ENCODE peak calls at places on chromosome 16, in nine cellular contexts. F, K, P, X, B, G, Y, H and L are unnamed samples.

GRCh38 chr16:85536073-85536410 is 77.1 kb upstream of the GSE1 start:
- DNase-seq in F (no peak), K (no peak), P (no peak), X (no peak), B (peak; percentile 74), G (no peak), Y (peak; percentile 66), H (no peak), L (no peak)

GRCh38 chr16:70659546-70659945 is 13.2 kb downstream of the IL34 start:
- DNase-seq in F (no peak), K (no peak), P (no peak), X (no peak), B (no peak), G (no peak), Y (no peak), H (no peak), L (no peak)

GRCh38 chr16:89358030-89359005 is 132.0 kb downstream of the ANKRD11 start:
- DNase-seq in F (no peak), K (no peak), P (no peak), X (peak; percentile 40), B (no peak), G (no peak), Y (no peak), H (no peak), L (no peak)

GRCh38 chr16:53744449-53744848 is 40.5 kb downstream of the FTO start:
- DNase-seq in F (no peak), K (no peak), P (no peak), X (peak; percentile 25), B (no peak), G (no peak), Y (no peak), H (no peak), L (peak; percentile 84)

GRCh38 chr16:25553711-25554436 is 137.9 kb upstream of the HS3ST4 start:
- DNase-seq in F (no peak), K (no peak), P (no peak), X (no peak), B (no peak), G (no peak), Y (no peak), H (peak; percentile 3), L (no peak)

GRCh38 chr16:57620316-57621231 is 7.9 kb upstream of the ADGRG1 start:
- DNase-seq in F (peak; percentile 58), K (no peak), P (no peak), X (no peak), B (peak; percentile 88), G (no peak), Y (no peak), H (no peak), L (peak; percentile 87)

GRCh38 chr16:57770361-57770760 is 31.9 kb downstream of the KIFC3 start:
- DNase-seq in F (peak; percentile 77), K (no peak), P (no peak), X (no peak), B (no peak), G (no peak), Y (no peak), H (no peak), L (no peak)

GRCh38 chr16:74092336-74092735 is 204.3 kb upstream of the PSMD7 start:
- DNase-seq in F (no peak), K (no peak), P (no peak), X (no peak), B (no peak), G (no peak), Y (no peak), H (no peak), L (no peak)

GRCh38 chr16:67936124-67936875 is at the start of gene PSMB10:
- DNase-seq in F (no peak), K (peak; percentile 34), P (peak; percentile 76), X (no peak), B (peak; percentile 41), G (no peak), Y (peak; percentile 69), H (peak; percentile 67), L (peak; percentile 58)

GRCh38 chr16:88069397-88070168 is 118.3 kb downstream of the BANP start:
- DNase-seq in F (no peak), K (no peak), P (no peak), X (no peak), B (peak; percentile 45), G (no peak), Y (no peak), H (no peak), L (no peak)

GRCh38 chr16:54928421-54929089 is 2.1 kb upstream of the IRX5 start:
- DNase-seq in F (no peak), K (peak; percentile 45), P (peak; percentile 45), X (peak; percentile 30), B (peak; percentile 77), G (no peak), Y (no peak), H (peak; percentile 53), L (peak; percentile 50)